ENCODE peak calls at places on chromosomes 4 and X, in eight cellular contexts. W, P, C, M, T, X, J and U are unnamed samples.

GRCh38 chrX:9062621-9063020 is 28.7 kb upstream of the FAM9B start:
- DNase-seq in W (no peak), P (no peak), C (no peak), M (no peak), T (no peak), X (peak), J (no peak), U (no peak)

GRCh38 chr4:54493862-54494261 is 163.9 kb upstream of the KIT start:
- DNase-seq in W (no peak), P (no peak), C (no peak), M (no peak), T (no peak), X (no peak), J (no peak), U (no peak)

GRCh38 chr4:100849319-100849718 is 331.5 kb upstream of the EMCN start:
- DNase-seq in W (no peak), P (no peak), C (no peak), M (no peak), T (no peak), X (no peak), J (no peak), U (no peak)

GRCh38 chr4:83075696-83076095 is 38.8 kb downstream of the PLAC8 start:
- DNase-seq in W (no peak), P (no peak), C (peak), M (no peak), T (no peak), X (peak), J (no peak), U (peak)

GRCh38 chr4:126533176-126533575 is 1099.6 kb upstream of the INTU start:
- DNase-seq in W (no peak), P (no peak), C (no peak), M (no peak), T (no peak), X (peak), J (no peak), U (peak)

GRCh38 chr4:56782019-56782418 is 39.5 kb downstream of the SPINK2 start:
- DNase-seq in W (no peak), P (no peak), C (no peak), M (no peak), T (no peak), X (no peak), J (no peak), U (no peak)

GRCh38 chr4:166386491-166387367 is 513.7 kb downstream of the TLL1 start:
- DNase-seq in W (no peak), P (no peak), C (no peak), M (no peak), T (no peak), X (no peak), J (no peak), U (no peak)

GRCh38 chrX:150692837-150693781 is at the start of gene MTMR1:
- DNase-seq in W (peak), P (no peak), C (no peak), M (peak), T (peak), X (peak), J (peak), U (no peak)

GRCh38 chrX:18422325-18422724 is 3.1 kb upstream of the CDKL5 start:
- DNase-seq in W (no peak), P (peak), C (peak), M (no peak), T (no peak), X (peak), J (no peak), U (peak)

GRCh38 chr4:85142451-85142850 is 176.0 kb upstream of the WDFY3 start:
- DNase-seq in W (no peak), P (no peak), C (no peak), M (no peak), T (no peak), X (no peak), J (no peak), U (no peak)

GRCh38 chr4:22203436-22204011 is 255.0 kb upstream of the KCNIP4 start:
- DNase-seq in W (no peak), P (peak), C (no peak), M (no peak), T (no peak), X (no peak), J (no peak), U (no peak)

DNA sequence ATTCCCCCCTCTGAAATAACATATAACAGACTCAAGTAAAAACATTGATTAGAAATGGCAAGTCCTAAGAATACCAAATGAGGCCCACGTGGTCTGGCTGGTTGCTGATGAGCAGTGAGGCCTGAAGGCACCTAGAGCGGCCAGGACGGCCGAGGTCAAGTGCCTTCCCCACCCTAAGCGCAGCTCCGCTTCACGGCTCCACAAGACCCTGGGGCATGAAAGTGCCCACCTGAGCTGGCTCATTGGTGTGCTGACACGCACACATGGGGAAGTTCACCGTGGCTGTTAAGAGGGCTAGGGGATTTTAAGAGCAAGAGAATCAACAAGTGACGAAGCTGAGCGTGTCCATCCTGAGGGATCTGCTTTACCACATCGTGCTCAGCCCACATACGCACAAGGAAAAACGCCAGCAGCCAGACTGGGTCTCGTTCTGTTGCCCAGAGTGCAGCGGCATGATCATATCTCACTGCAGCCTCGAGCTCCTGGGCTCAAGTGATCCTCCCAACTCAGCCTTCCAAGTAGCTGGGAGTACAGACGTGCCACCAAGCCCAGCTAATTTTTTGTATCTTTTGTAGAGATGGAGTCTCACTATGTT is 22.4 kb downstream of the DCTD start:
- DNase-seq in W (no peak), P (no peak), C (no peak), M (no peak), T (no peak), X (no peak), J (no peak), U (no peak)
- TF ChIP-seq CTCF in W (no peak), P (no peak), C (no peak), M (no peak), T (no peak), X (no peak), J (no peak), U (no peak)

GRCh38 chrX:101550825-101551767 is 749 bp downstream of the ARMCX1 start:
- DNase-seq in W (peak), P (peak), C (no peak), M (peak), T (peak), X (peak), J (no peak), U (no peak)
- H3K4me3 ChIP-seq in W (peak), P (peak), C (peak), M (peak), T (peak), X (peak), J (peak), U (peak)

DNA sequence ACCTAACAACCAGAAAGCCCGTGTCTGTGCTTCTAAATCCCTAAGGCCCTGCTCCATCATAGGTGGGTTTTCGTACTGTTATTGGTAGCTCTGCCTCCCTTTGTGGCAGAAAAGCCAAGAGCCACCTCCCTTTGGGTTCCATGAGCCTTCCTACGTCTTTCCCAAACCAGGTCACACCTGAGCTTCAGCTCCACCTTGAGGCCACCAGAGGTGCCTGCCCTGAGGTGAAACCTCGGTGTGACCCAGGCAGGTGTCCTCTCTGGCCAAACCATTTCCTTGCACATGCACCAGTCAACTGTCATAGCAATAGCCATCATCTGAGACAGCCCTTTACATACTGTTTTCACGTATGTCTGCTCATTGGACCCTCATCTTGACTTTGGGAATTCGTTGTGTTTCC is 188.0 kb upstream of the RBPJ start:
- DNase-seq in W (no peak), P (no peak), C (no peak), M (no peak), T (no peak), X (no peak), J (no peak), U (no peak)
- TF ChIP-seq CTCF in W (no peak), P (peak), C (no peak), M (no peak), T (no peak), X (no peak), J (no peak), U (no peak)

DNA sequence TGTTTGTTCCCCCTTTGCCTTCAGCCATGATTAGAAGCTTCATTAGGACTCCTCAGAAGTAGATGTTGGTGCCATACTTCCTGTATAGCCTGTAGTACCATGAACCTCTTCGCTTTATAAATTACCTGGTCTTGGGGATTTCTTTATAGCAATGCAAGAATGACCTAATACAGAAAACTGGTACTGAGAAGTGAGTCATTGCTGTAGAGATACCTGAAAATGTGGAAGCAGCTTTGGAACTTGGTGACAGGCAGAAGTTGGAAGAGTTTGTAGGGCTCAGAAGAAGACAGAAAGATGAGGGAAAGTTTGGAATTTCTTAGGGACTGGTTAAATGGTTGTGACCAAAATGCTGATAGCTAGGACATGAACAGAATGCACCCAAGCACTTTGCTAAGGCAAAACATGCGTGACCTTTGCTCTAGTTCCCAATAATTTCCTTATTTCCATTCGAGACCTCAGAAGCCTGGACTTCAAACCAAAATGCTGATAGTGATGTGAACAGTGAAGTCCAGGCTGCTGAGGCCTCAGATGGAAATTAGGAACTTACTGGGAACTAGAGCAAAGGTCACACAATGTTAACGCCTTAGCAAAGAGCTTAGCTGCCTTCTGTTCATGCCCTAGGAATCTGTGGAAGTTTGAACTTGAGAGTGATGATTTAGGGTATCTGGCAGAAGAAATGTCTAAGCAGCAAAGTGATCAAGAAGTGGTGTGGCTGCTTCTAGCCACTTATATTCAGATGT is 3.0 kb upstream of the USP46 start:
- DNase-seq in W (no peak), P (no peak), C (no peak), M (no peak), T (no peak), X (peak), J (no peak), U (no peak)
- H3K4me3 ChIP-seq in W (no peak), P (no peak), C (no peak), M (no peak), T (no peak), X (no peak), J (no peak), U (no peak)

GRCh38 chr4:169114341-169114974 is 104.4 kb upstream of the CBR4 start:
- DNase-seq in W (no peak), P (no peak), C (no peak), M (no peak), T (no peak), X (no peak), J (no peak), U (no peak)

GRCh38 chr4:169117591-169118081 is 107.6 kb upstream of the CBR4 start:
- DNase-seq in W (no peak), P (peak), C (peak), M (no peak), T (no peak), X (peak), J (no peak), U (no peak)

GRCh38 chr4:169116270-169116901 is 106.3 kb upstream of the CBR4 start:
- DNase-seq in W (no peak), P (peak), C (no peak), M (peak), T (no peak), X (no peak), J (no peak), U (no peak)

GRCh38 chr4:169115144-169115896 is 105.3 kb upstream of the CBR4 start:
- DNase-seq in W (no peak), P (no peak), C (no peak), M (no peak), T (no peak), X (no peak), J (peak), U (no peak)

DNA sequence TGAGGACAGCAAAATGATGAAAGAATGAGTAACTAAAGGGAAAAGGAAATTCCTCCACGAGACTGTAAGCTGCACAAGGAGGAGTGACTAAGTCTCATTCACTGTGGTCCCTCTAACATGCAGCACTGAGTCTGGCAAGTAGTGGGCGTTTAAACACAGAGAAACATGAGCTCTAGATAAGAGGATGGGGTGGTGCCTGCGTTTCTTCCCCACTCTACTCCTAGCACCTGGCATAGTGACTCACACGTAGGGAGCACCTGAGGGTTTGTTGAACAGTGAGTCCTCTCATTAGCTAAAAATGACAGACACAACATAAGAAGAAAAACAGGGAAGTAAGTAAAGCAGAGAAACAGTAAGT is 105.8 kb upstream of the CBR4 start:
- DNase-seq in W (no peak), P (peak), C (peak), M (peak), T (no peak), X (peak), J (peak), U (peak)
- TF ChIP-seq CTCF in W (no peak), P (peak), C (peak), M (no peak), T (no peak), X (peak), J (no peak), U (peak)